ENCODE peak calls at places on chromosomes 12 and 14, in six cellular contexts. W is iPS DF 19.7, O is HCEC 1CT, B is SHP77, S is HS-27A, G is A549. I is an unnamed sample.

GRCh38 chr14:67722293-67722692 is 20.6 kb downstream of the RDH12 start:
- DNase-seq in W (no peak), S (no peak), O (no peak), B (peak), G (no peak), I (no peak)

GRCh38 chr12:29796823-29797263 is 13.1 kb upstream of the TMTC1 start:
- DNase-seq in G (no peak), O (peak), S (peak), B (no peak), W (no peak), I (no peak)

GRCh38 chr12:20868277-20868676 is 57.8 kb downstream of the SLCO1B3 start:
- DNase-seq in B (no peak), O (no peak), G (no peak), S (no peak), W (no peak), I (no peak)

GRCh38 chr12:58966939-58967338 is 46.6 kb upstream of the LRIG3 start:
- DNase-seq in B (no peak), W (no peak), G (peak), S (no peak), O (no peak), I (no peak)

GRCh38 chr14:104795781-104796681 is 483 bp upstream of the AKT1 start:
- DNase-seq in W (no peak), O (peak), S (no peak), B (no peak), G (no peak), I (peak)

GRCh38 chr14:59224341-59224740 is 35.9 kb downstream of the DAAM1 start:
- DNase-seq in W (no peak), G (no peak), S (no peak), O (no peak), B (no peak), I (no peak)

GRCh38 chr14:71739273-71739990 is 192.8 kb upstream of the RGS6 start:
- DNase-seq in O (no peak), B (no peak), W (no peak), G (peak), S (no peak), I (no peak)

GRCh38 chr12:5068126-5068525 is 24.4 kb downstream of the KCNA5 start:
- DNase-seq in S (no peak), O (no peak), G (no peak), W (no peak), B (no peak), I (no peak)

GRCh38 chr12:56721721-56722120 is 3.4 kb downstream of the NACA start:
- DNase-seq in O (no peak), S (no peak), G (no peak), B (no peak), W (no peak), I (no peak)

GRCh38 chr12:19129486-19130223 is at the start of gene PLEKHA5:
- DNase-seq in S (no peak), G (peak), W (no peak), O (peak), B (peak), I (peak)

GRCh38 chr12:46266869-46267617 is 1.8 kb downstream of the SLC38A1 start:
- DNase-seq in G (peak), O (peak), S (peak), B (peak), W (no peak), I (peak)

GRCh38 chr12:52082026-52082667 is 2.6 kb downstream of the SMIM41 start:
- DNase-seq in W (no peak), O (peak), S (no peak), B (no peak), G (no peak), I (no peak)

GRCh38 chr12:76883826-76884225 is 5.0 kb upstream of the CSRP2 start:
- DNase-seq in S (no peak), G (no peak), O (peak), B (peak), W (no peak), I (no peak)

GRCh38 chr12:26112703-26113147 is 12.1 kb downstream of the BHLHE41 start:
- DNase-seq in S (no peak), G (no peak), O (no peak), W (no peak), B (no peak), I (no peak)

GRCh38 chr12:117832459-117833457 is 136.0 kb downstream of the KSR2 start:
- DNase-seq in O (peak), S (peak), B (no peak), G (peak), W (no peak), I (no peak)

GRCh38 chr12:27198036-27198435 is 46.0 kb upstream of the STK38L start:
- DNase-seq in S (no peak), W (no peak), B (no peak), G (no peak), O (peak), I (no peak)

GRCh38 chr14:103905861-103906456 is 22.3 kb upstream of the TDRD9 start:
- DNase-seq in O (no peak), B (peak), G (no peak), S (no peak), W (no peak), I (no peak)